ENCODE peak calls at places on chromosomes 3 and 15, in six cellular contexts. F is IMR-90, E is mesenchymal stem cell, P is neuronal stem cell, D is H9, Y is mesendoderm. L is an unnamed sample. For H3K79me1, the result is how much of the 10 kb centered on the place peaks cover.

GRCh38 chr3:118628704-118629341 is 405.8 kb downstream of the IGSF11 start:
- DNase-seq in F (peak), E (peak), P (peak), D (peak), Y (peak), L (peak)

GRCh38 chr15:101176625-101177024 is 75.2 kb downstream of the CHSY1 start:
- DNase-seq in F (peak), E (peak), P (no peak), D (no peak), Y (peak), L (no peak)

GRCh38 chr3:29338981-29339833 is 58.3 kb downstream of the RBMS3 start:
- DNase-seq in F (peak), E (peak), P (no peak), D (no peak), Y (no peak), L (no peak)

GRCh38 chr3:188391597-188391996 is 237.6 kb downstream of the LPP start:
- DNase-seq in F (no peak), E (no peak), P (no peak), D (no peak), Y (no peak), L (no peak)

GRCh38 chr3:42014443-42014945 is 52.6 kb upstream of the ULK4 start:
- DNase-seq in F (no peak), E (peak), P (no peak), D (no peak), Y (peak), L (no peak)

GRCh38 chr15:100869151-100869999 is 10.3 kb upstream of the ALDH1A3 start:
- DNase-seq in F (no peak), E (no peak), P (no peak), D (peak), Y (peak), L (peak)

GRCh38 chr15:29143909-29144308 is 125.7 kb downstream of the NSMCE3 start:
- DNase-seq in F (peak), E (peak), P (no peak), D (no peak), Y (no peak), L (no peak)

GRCh38 chr15:97791824-97792792 is 168.4 kb upstream of the ARRDC4 start:
- DNase-seq in F (no peak), E (no peak), P (no peak), D (peak), Y (peak), L (no peak)

GRCh38 chr3:5002174-5002870 is 23.1 kb downstream of the BHLHE40 start:
- DNase-seq in F (no peak), E (peak), P (no peak), D (no peak), Y (peak), L (no peak)

GRCh38 chr3:106359692-106360091 is 490.9 kb upstream of the CBLB start:
- DNase-seq in F (no peak), E (no peak), P (no peak), D (no peak), Y (no peak), L (no peak)

GRCh38 chr3:177182352-177182751 is 14.9 kb downstream of the TBL1XR1 start:
- DNase-seq in F (peak), E (no peak), P (no peak), D (no peak), Y (no peak), L (no peak)

GRCh38 chr15:98853161-98853560 is 154.4 kb downstream of the PGPEP1L start:
- DNase-seq in F (peak), E (peak), P (peak), D (peak), Y (peak), L (no peak)

GRCh38 chr3:144590854-144591253 is 619.2 kb downstream of the DIPK2A start:
- DNase-seq in F (peak), E (peak), P (no peak), D (no peak), Y (peak), L (peak)

GRCh38 chr3:160049570-160049969 is 60.9 kb downstream of the IL12A start:
- DNase-seq in F (no peak), E (no peak), P (no peak), D (no peak), Y (no peak), L (no peak)

GRCh38 chr15:88049509-88049908 is 207.0 kb downstream of the NTRK3 start:
- DNase-seq in F (no peak), E (no peak), P (no peak), D (no peak), Y (no peak), L (no peak)

GRCh38 chr15:69713726-69714559 is 261.3 kb downstream of the RPLP1 start:
- DNase-seq in F (no peak), E (no peak), P (no peak), D (no peak), Y (no peak), L (no peak)

GRCh38 chr3:4703054-4703480 is 209.9 kb downstream of the ITPR1 start:
- DNase-seq in F (peak), E (peak), P (no peak), D (no peak), Y (no peak), L (no peak)

GRCh38 chr3:30426319-30426993 is 179.9 kb upstream of the TGFBR2 start:
- DNase-seq in F (peak), E (peak), P (no peak), D (no peak), Y (peak), L (no peak)

GRCh38 chr3:105844713-105845112 is 24.1 kb downstream of the CBLB start:
- DNase-seq in F (no peak), E (peak), P (no peak), D (no peak), Y (no peak), L (no peak)

GRCh38 chr3:67819447-67819846 is 165.0 kb upstream of the SUCLG2 start:
- DNase-seq in F (no peak), E (no peak), P (peak), D (peak), Y (peak), L (no peak)

GRCh38 chr3:87710511-87710910 is 348.3 kb downstream of the CGGBP1 start:
- DNase-seq in F (no peak), E (no peak), P (no peak), D (no peak), Y (no peak), L (no peak)

GRCh38 chr15:58552505-58553364 is 120.9 kb downstream of the LIPC start:
- DNase-seq in F (peak), E (no peak), P (no peak), D (no peak), Y (no peak), L (no peak)
- H3K79me1 ChIP-seq in F (under half), E (under half), P (under half), D (under half), Y (under half), L (under half)

GRCh38 chr3:39157359-39157758 is 4.0 kb upstream of the CSRNP1 start:
- DNase-seq in F (no peak), E (no peak), P (no peak), D (no peak), Y (no peak), L (no peak)

GRCh38 chr3:39156421-39156820 is 3.0 kb upstream of the CSRNP1 start:
- DNase-seq in F (no peak), E (no peak), P (no peak), D (no peak), Y (no peak), L (no peak)

GRCh38 chr3:39154323-39155021 is 1.1 kb upstream of the CSRNP1 start:
- DNase-seq in F (no peak), E (peak), P (peak), D (peak), Y (peak), L (peak)

GRCh38 chr3:39150803-39151631 is 2.4 kb downstream of the CSRNP1 start:
- DNase-seq in F (peak), E (peak), P (peak), D (peak), Y (peak), L (no peak)

DNA sequence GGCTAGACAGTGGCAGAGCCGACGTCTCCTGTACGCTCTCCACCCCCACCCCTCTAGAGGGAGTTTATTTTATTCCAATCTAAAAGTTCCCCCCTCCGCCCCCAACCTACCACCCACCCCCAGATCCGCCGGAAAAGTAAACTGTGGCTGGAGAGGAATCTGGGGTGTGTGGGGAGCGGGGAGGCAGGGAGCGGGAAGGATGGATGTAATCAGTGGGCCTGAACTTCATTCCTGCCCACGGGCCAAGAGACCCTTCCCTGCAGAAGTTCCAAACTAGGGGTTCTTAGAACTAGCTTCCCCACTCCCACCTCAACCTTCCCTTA is 547 bp upstream of the CSRNP1 start:
- DNase-seq in F (no peak), E (no peak), P (no peak), D (no peak), Y (no peak), L (no peak)
- H3K79me1 ChIP-seq in F (under half), E (under half), P (under half), D (under half), Y (under half), L (under half)

GRCh38 chr15:62766599-62766998 is 275.9 kb upstream of the TPM1 start:
- DNase-seq in F (no peak), E (no peak), P (no peak), D (no peak), Y (no peak), L (no peak)
- H3K79me1 ChIP-seq in F (under half), E (under half), P (under half), D (under half), Y (under half), L (under half)

GRCh38 chr15:63008333-63009049 is 34.1 kb upstream of the TPM1 start:
- DNase-seq in F (no peak), E (no peak), P (no peak), D (no peak), Y (no peak), L (no peak)
- H3K79me1 ChIP-seq in F (under half), E (under half), P (under half), D (under half), Y (under half), L (under half)

DNA sequence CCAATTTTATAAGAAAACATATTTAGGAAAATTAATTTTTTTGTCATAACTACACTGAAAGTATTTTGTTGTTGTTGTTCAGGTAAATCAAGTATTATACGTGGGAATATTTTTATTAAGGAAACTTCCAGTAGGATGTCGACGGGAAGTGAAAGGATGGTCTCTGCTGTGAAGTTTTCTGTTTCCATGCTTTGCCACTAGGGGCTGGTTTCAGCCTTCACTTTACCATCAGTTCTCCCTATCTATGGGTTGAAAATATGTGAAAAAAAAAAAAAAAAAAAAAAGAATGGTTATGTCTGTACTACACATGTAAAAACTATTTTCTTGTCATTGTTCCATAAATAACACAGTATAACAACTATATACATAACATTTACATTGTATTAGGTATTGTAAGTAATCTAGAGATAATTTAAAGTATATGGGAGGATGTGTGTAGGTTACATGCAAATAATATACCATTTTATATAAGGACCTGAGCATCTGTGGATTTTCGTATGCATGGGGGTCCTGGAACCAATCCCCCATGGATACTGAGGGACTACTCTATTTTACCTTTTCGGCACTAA is 136.7 kb downstream of the SMAD6 start:
- DNase-seq in F (peak), E (peak), P (no peak), D (no peak), Y (peak), L (no peak)
- H3K79me1 ChIP-seq in F (under half), E (under half), P (under half), D (under half), Y (under half), L (under half)

GRCh38 chr3:14224895-14225294 is 46.3 kb downstream of the LSM3 start:
- DNase-seq in F (peak), E (peak), P (no peak), D (no peak), Y (peak), L (no peak)
- H3K79me1 ChIP-seq in F (under half), E (under half), P (under half), D (under half), Y (under half), L (under half)

GRCh38 chr15:62807539-62808130 is 234.9 kb upstream of the TPM1 start:
- DNase-seq in F (no peak), E (no peak), P (no peak), D (peak), Y (peak), L (no peak)
- H3K79me1 ChIP-seq in F (under half), E (under half), P (under half), D (under half), Y (under half), L (under half)

DNA sequence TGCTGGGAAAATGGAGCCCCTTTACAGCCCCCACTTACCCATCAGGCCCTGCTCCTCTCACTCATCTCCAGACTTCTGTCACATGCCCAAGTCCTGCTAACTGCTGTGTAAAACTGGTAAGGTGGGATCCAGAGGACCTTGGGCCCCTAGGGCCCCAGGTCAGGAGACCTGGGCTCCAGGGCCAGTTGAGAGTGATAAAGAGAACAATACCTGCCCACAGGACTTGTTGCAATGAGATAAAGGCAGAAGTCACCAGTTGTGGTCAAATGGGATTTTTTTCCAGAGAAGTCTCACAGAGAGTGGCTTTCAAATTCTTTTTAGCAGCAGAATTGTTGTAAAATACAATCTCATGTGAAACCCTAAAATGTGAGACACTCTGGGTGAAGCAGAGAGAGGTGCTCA is 753 bp downstream of the FURIN start:
- DNase-seq in F (no peak), E (no peak), P (no peak), D (no peak), Y (peak), L (no peak)
- H3K79me1 ChIP-seq in F (under half), E (under half), P (under half), D (under half), Y (under half), L (under half)

L was measured in H1.